ENCODE peak calls at places on chromosomes 2 and 18, in four cellular contexts. One of them, this sample, is unnamed.

GRCh38 chr2:12005886-12006681 is 259.7 kb downstream of the LPIN1 start:
- DNase-seq in mesendoderm: peak; percentile 84
- DNase-seq in hepatocyte: peak; percentile 17
- DNase-seq in astrocyte: peak; percentile 60
- DNase-seq in this sample: no peak

GRCh38 chr2:157839162-157839801 is 36.8 kb downstream of the ACVR1 start:
- DNase-seq in mesendoderm: peak; percentile 98
- DNase-seq in astrocyte: peak; percentile 74
- DNase-seq in hepatocyte: peak; percentile 58
- DNase-seq in this sample: peak; percentile 32

GRCh38 chr2:71451695-71452094 is 1.7 kb upstream of the DYSF start:
- DNase-seq in astrocyte: no peak
- DNase-seq in hepatocyte: no peak
- DNase-seq in mesendoderm: no peak
- DNase-seq in this sample: no peak

GRCh38 chr2:203705184-203705583 is 1.3 kb upstream of the CD28 start:
- DNase-seq in hepatocyte: no peak
- DNase-seq in astrocyte: no peak
- DNase-seq in mesendoderm: no peak
- DNase-seq in this sample: no peak

GRCh38 chr2:135245055-135245454 is 193.0 kb downstream of the RAB3GAP1 start:
- DNase-seq in hepatocyte: no peak
- DNase-seq in astrocyte: peak; percentile 53
- DNase-seq in mesendoderm: peak; percentile 78
- DNase-seq in this sample: peak; percentile 72

GRCh38 chr2:184877909-184878308 is 279.6 kb downstream of the ZNF804A start:
- DNase-seq in hepatocyte: no peak
- DNase-seq in mesendoderm: no peak
- DNase-seq in astrocyte: peak; percentile 20
- DNase-seq in this sample: no peak

GRCh38 chr18:76709659-76710645 is 112.4 kb upstream of the ZNF236 start:
- DNase-seq in hepatocyte: peak; percentile 88
- DNase-seq in mesendoderm: peak; percentile 73
- DNase-seq in astrocyte: peak; percentile 34
- DNase-seq in this sample: peak; percentile 66

GRCh38 chr2:113887393-113887792 is 2.5 kb upstream of the ACTR3 start:
- DNase-seq in hepatocyte: no peak
- DNase-seq in mesendoderm: no peak
- DNase-seq in astrocyte: no peak
- DNase-seq in this sample: no peak

GRCh38 chr2:178455947-178456346 is 4.8 kb downstream of the PJVK start:
- DNase-seq in astrocyte: peak; percentile 79
- DNase-seq in mesendoderm: no peak
- DNase-seq in hepatocyte: no peak
- DNase-seq in this sample: no peak

GRCh38 chr2:196112408-196113039 is 43.9 kb upstream of the DNAH7 start:
- DNase-seq in mesendoderm: peak; percentile 89
- DNase-seq in astrocyte: peak; percentile 88
- DNase-seq in hepatocyte: no peak
- DNase-seq in this sample: peak; percentile 61

GRCh38 chr2:127146820-127147502 is 40.0 kb upstream of the BIN1 start:
- DNase-seq in mesendoderm: no peak
- DNase-seq in astrocyte: peak; percentile 23
- DNase-seq in hepatocyte: no peak
- DNase-seq in this sample: no peak

GRCh38 chr18:12651651-12652050 is 6.3 kb downstream of the SPIRE1 start:
- DNase-seq in astrocyte: no peak
- DNase-seq in hepatocyte: no peak
- DNase-seq in mesendoderm: no peak
- DNase-seq in this sample: no peak

GRCh38 chr18:13289501-13290205 is 71.1 kb downstream of the LDLRAD4 start:
- DNase-seq in astrocyte: peak; percentile 23
- DNase-seq in mesendoderm: no peak
- DNase-seq in hepatocyte: no peak
- DNase-seq in this sample: no peak

DNA sequence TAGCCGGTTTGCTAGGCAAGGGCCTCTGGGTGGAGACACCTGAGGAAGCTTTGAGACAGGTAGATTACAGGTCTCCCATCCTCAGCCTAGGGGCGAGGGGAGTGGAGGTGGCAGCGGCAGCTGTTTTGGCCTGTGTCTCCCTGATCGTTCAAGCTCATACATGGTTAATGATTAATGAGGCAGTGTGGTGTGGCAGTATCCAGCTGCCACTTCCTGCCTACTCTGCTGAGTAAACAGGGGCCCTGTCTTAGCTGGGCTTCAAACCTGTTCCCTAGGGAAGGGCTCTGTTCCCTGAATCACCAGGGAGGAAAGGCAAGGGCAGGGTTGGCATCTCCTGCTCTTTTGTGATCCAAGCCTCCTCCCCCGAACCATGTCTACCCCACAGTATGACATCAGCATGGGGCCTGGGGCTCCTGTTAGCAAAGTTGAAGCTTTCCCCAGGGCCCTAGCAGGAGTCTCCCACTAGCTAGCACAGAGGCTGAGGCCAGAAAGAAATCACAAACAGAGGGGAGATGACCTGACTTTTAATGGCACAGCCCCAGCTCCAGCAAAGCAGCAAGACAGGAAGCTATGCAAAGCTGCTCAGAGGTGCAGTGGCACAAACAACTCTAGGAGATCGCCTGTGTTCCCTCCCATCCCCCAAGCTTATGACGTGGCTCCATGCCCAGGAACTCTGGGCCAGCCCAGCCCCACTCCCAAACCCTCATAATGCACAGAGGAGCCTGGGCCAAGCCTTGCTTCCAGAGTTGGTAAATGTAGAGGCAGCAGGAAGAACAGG is 3.7 kb upstream of the TUBA4B start:
- DNase-seq in astrocyte: peak; percentile 59
- DNase-seq in mesendoderm: peak; percentile 61
- DNase-seq in hepatocyte: peak; percentile 88
- DNase-seq in this sample: peak; percentile 91
- H3K79me2 ChIP-seq in astrocyte: peaks cover 29% of the 10 kb centered on the region
- H3K79me2 ChIP-seq in mesendoderm: peaks cover 2% of the 10 kb centered on the region
- H3K79me2 ChIP-seq in hepatocyte: peaks cover 22% of the 10 kb centered on the region
- H3K79me2 ChIP-seq in this sample: peaks cover 58% of the 10 kb centered on the region

GRCh38 chr2:68317971-68318685 is 1.6 kb downstream of the CNRIP1 start:
- DNase-seq in astrocyte: no peak
- DNase-seq in hepatocyte: no peak
- DNase-seq in mesendoderm: no peak
- DNase-seq in this sample: no peak

GRCh38 chr2:68318686-68319396 is 908 bp downstream of the CNRIP1 start:
- DNase-seq in astrocyte: no peak
- DNase-seq in mesendoderm: no peak
- DNase-seq in hepatocyte: peak; percentile 10
- DNase-seq in this sample: no peak

GRCh38 chr2:68319397-68320117 is at the start of gene CNRIP1:
- DNase-seq in mesendoderm: peak; percentile 61
- DNase-seq in astrocyte: peak; percentile 69
- DNase-seq in hepatocyte: peak; percentile 63
- DNase-seq in this sample: peak; percentile 16

GRCh38 chr2:68320118-68320641 is 431 bp upstream of the CNRIP1 start:
- DNase-seq in mesendoderm: peak; percentile 69
- DNase-seq in astrocyte: peak; percentile 15
- DNase-seq in hepatocyte: peak; percentile 27
- DNase-seq in this sample: peak; percentile 75

DNA sequence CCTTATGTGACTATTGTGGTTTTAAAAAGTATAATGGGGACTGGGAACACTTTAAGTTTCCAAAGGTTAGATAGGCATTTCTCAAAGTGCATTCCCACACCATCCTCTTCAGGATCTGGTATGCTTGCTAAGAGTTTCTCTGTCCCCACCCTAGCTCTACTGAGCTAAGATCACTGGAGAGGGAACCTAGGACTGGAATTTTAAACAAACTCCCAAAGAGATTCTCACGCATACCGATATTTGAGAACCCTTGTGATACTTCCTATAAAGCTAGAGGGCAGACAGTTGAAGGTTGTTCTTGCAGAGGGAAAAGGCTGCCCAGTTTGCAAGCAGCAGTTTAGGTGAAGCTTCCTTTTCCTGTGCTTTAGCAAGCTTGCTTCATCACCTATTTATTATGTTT is 3.7 kb downstream of the CNRIP1 start:
- DNase-seq in mesendoderm: no peak
- DNase-seq in astrocyte: no peak
- DNase-seq in hepatocyte: no peak
- DNase-seq in this sample: no peak
- H3K27me3 ChIP-seq in mesendoderm: peaks cover 11% of the 10 kb centered on the region
- H3K27me3 ChIP-seq in astrocyte: no peaks in the 10 kb centered on the region
- H3K27me3 ChIP-seq in hepatocyte: peaks cover 51% of the 10 kb centered on the region
- H3K27me3 ChIP-seq in this sample: no peaks in the 10 kb centered on the region

GRCh38 chr2:97932975-97933662 is 62.6 kb downstream of the TMEM131 start:
- DNase-seq in mesendoderm: no peak
- DNase-seq in astrocyte: no peak
- DNase-seq in hepatocyte: no peak
- DNase-seq in this sample: no peak

GRCh38 chr2:97928591-97928990 is 67.2 kb downstream of the TMEM131 start:
- DNase-seq in astrocyte: no peak
- DNase-seq in mesendoderm: no peak
- DNase-seq in hepatocyte: no peak
- DNase-seq in this sample: no peak

GRCh38 chr2:97935719-97936161 is 60.0 kb downstream of the TMEM131 start:
- DNase-seq in hepatocyte: peak; percentile 27
- DNase-seq in mesendoderm: peak; percentile 93
- DNase-seq in astrocyte: peak; percentile 61
- DNase-seq in this sample: peak; percentile 80

GRCh38 chr2:97931118-97931850 is 64.5 kb downstream of the TMEM131 start:
- DNase-seq in hepatocyte: no peak
- DNase-seq in astrocyte: no peak
- DNase-seq in mesendoderm: no peak
- DNase-seq in this sample: no peak

GRCh38 chr2:97931851-97932211 is 63.9 kb downstream of the TMEM131 start:
- DNase-seq in astrocyte: no peak
- DNase-seq in hepatocyte: no peak
- DNase-seq in mesendoderm: peak; percentile 68
- DNase-seq in this sample: no peak
- H3K79me2 ChIP-seq in astrocyte: peaks cover 90% of the 10 kb centered on the region
- H3K79me2 ChIP-seq in hepatocyte: peaks cover 95% of the 10 kb centered on the region
- H3K79me2 ChIP-seq in mesendoderm: peaks cover 24% of the 10 kb centered on the region
- H3K79me2 ChIP-seq in this sample: peaks cover 95% of the 10 kb centered on the region

DNA sequence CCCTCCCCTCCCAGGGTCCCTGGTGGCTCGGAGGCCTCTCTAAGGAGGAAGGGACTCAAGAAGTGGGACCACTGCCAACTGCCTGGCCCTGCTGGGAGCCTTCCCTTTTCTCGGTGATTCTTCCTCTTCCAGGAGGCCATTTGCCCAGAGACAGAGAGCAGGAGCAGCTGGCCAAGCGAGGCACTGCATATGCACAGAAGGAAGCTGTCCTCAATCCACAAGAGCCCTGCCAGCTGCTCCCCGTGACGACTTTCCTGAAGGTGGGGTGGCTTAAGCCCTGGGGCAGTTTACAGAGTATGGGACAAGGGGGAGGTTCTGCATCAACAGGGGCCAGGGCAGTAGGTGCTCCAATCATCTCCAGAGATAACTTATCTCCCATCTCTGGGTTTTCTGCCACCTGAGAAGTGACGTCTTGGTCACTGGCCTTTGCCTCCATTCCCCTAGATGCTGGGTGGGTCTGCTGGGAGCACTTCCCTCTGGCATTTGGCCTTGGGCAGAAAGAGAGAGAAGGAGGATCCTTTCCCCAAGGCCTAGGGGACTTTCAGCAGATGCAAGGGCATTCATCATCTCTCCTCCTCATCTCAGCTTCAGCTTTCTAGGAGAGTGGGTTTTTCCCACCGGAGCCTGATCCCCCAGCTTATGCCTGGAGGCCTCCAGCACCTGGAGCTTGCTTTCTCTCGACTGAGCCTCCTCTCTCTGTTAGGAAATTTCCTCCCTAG is 28.5 kb downstream of the CIB4 start:
- DNase-seq in hepatocyte: no peak
- DNase-seq in astrocyte: no peak
- DNase-seq in mesendoderm: no peak
- DNase-seq in this sample: no peak
- H3K27me3 ChIP-seq in hepatocyte: no peaks in the 10 kb centered on the region
- H3K27me3 ChIP-seq in astrocyte: peaks cover 28% of the 10 kb centered on the region
- H3K27me3 ChIP-seq in mesendoderm: no peaks in the 10 kb centered on the region
- H3K27me3 ChIP-seq in this sample: no peaks in the 10 kb centered on the region

DNA sequence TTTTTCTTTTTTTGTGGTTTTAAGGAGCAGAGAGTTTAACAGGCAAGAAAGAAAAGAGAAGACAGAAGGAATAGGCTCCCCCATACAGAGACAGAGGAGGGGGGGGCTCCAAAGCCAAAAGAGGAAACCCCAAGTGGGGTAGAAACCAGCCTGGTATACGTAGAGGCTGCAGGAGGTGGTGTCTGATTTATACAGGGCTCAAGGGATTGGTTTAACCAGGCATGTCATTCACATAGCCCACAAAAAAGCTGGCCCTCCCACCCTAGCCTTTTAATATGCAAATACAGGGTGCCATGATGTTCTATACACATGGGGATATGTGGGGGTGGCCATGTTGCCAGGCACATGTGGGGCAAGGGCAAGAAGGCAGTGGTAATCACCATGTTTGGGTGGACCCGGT is 170.1 kb downstream of the MAIP1 start:
- DNase-seq in hepatocyte: no peak
- DNase-seq in mesendoderm: no peak
- DNase-seq in astrocyte: no peak
- DNase-seq in this sample: no peak
- H3K79me2 ChIP-seq in hepatocyte: no peaks in the 10 kb centered on the region
- H3K79me2 ChIP-seq in mesendoderm: no peaks in the 10 kb centered on the region
- H3K79me2 ChIP-seq in astrocyte: no peaks in the 10 kb centered on the region
- H3K79me2 ChIP-seq in this sample: no peaks in the 10 kb centered on the region

GRCh38 chr2:132975490-132976105 is 305.6 kb upstream of the LYPD1 start:
- DNase-seq in astrocyte: no peak
- DNase-seq in mesendoderm: peak; percentile 23
- DNase-seq in hepatocyte: no peak
- DNase-seq in this sample: no peak

GRCh38 chr2:132977812-132978529 is 308.0 kb upstream of the LYPD1 start:
- DNase-seq in mesendoderm: no peak
- DNase-seq in hepatocyte: no peak
- DNase-seq in astrocyte: peak; percentile 73
- DNase-seq in this sample: peak; percentile 50

GRCh38 chr2:132979339-132980093 is 309.5 kb upstream of the LYPD1 start:
- DNase-seq in hepatocyte: no peak
- DNase-seq in astrocyte: no peak
- DNase-seq in mesendoderm: no peak
- DNase-seq in this sample: no peak

GRCh38 chr2:132980304-132980703 is 310.3 kb upstream of the LYPD1 start:
- DNase-seq in hepatocyte: no peak
- DNase-seq in astrocyte: no peak
- DNase-seq in mesendoderm: no peak
- DNase-seq in this sample: no peak

DNA sequence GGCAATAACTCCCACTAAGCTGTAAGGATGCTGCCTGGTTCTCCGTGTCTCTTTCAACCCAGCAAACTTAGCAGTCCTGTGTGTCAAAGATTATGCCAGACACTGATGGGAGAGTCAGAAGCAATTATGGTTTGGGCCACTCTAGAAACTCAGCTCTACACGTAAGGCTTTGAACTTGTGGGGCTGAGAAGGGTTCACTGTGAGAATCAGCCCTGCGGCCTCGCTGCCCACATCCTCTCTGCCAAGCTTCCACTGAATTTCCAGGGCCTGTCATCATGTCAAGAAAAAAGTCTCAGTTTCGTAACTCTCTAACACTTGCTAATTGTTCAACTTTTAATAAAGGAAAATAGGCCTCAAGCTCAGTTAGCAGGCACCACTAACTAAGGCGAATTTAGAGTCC is 308.8 kb upstream of the LYPD1 start:
- DNase-seq in astrocyte: no peak
- DNase-seq in hepatocyte: no peak
- DNase-seq in mesendoderm: no peak
- DNase-seq in this sample: no peak
- H3K27me3 ChIP-seq in astrocyte: no peaks in the 10 kb centered on the region
- H3K27me3 ChIP-seq in hepatocyte: no peaks in the 10 kb centered on the region
- H3K27me3 ChIP-seq in mesendoderm: no peaks in the 10 kb centered on the region
- H3K27me3 ChIP-seq in this sample: no peaks in the 10 kb centered on the region